ENCODE peak calls at places on chromosome 12, in ten cellular contexts. One of them, this sample, is unnamed.

GRCh38 chr12:118073768-118074167 is 12.8 kb upstream of the WSB2 start:
- DNase-seq in A549: no peak
- DNase-seq in body of pancreas: no peak
- DNase-seq in activated T-cell treated with anti-CD3 and anti-CD28 coated beads for 1 hour: no peak
- DNase-seq in KG1: no peak
- DNase-seq in NCI-H345: no peak
- DNase-seq in naive B cell: no peak
- DNase-seq in AG20443: no peak
- DNase-seq in nephron progenitor cell: no peak
- DNase-seq in T-helper 17 cell: no peak
- DNase-seq in this sample: no peak

GRCh38 chr12:65631621-65632111 is 192.6 kb upstream of the HMGA2 start:
- DNase-seq in A549: peak; percentile 95
- DNase-seq in body of pancreas: no peak
- DNase-seq in activated T-cell treated with anti-CD3 and anti-CD28 coated beads for 1 hour: no peak
- DNase-seq in KG1: no peak
- DNase-seq in NCI-H345: no peak
- DNase-seq in naive B cell: no peak
- DNase-seq in AG20443: peak; percentile 88
- DNase-seq in nephron progenitor cell: no peak
- DNase-seq in T-helper 17 cell: no peak
- DNase-seq in this sample: no peak

GRCh38 chr12:23534196-23534595 is 415.3 kb downstream of the SOX5 start:
- DNase-seq in A549: no peak
- DNase-seq in body of pancreas: no peak
- DNase-seq in activated T-cell treated with anti-CD3 and anti-CD28 coated beads for 1 hour: no peak
- DNase-seq in KG1: no peak
- DNase-seq in NCI-H345: no peak
- DNase-seq in naive B cell: no peak
- DNase-seq in AG20443: no peak
- DNase-seq in nephron progenitor cell: peak; percentile 4
- DNase-seq in T-helper 17 cell: no peak
- DNase-seq in this sample: no peak

GRCh38 chr12:104466694-104467345 is 10.1 kb downstream of the CHST11 start:
- DNase-seq in A549: no peak
- DNase-seq in body of pancreas: no peak
- DNase-seq in activated T-cell treated with anti-CD3 and anti-CD28 coated beads for 1 hour: no peak
- DNase-seq in KG1: no peak
- DNase-seq in NCI-H345: no peak
- DNase-seq in naive B cell: no peak
- DNase-seq in AG20443: no peak
- DNase-seq in nephron progenitor cell: no peak
- DNase-seq in T-helper 17 cell: no peak
- DNase-seq in this sample: no peak

GRCh38 chr12:34404377-34405285 is 382.3 kb downstream of the ALG10 start:
- DNase-seq in A549: no peak
- DNase-seq in body of pancreas: no peak
- DNase-seq in activated T-cell treated with anti-CD3 and anti-CD28 coated beads for 1 hour: no peak
- DNase-seq in KG1: no peak
- DNase-seq in NCI-H345: no peak
- DNase-seq in naive B cell: no peak
- DNase-seq in AG20443: peak; percentile 1
- DNase-seq in nephron progenitor cell: no peak
- DNase-seq in T-helper 17 cell: no peak
- DNase-seq in this sample: peak; percentile 0

GRCh38 chr12:72444125-72444524 is 172.0 kb downstream of the TRHDE start:
- DNase-seq in A549: no peak
- DNase-seq in body of pancreas: no peak
- DNase-seq in activated T-cell treated with anti-CD3 and anti-CD28 coated beads for 1 hour: no peak
- DNase-seq in KG1: no peak
- DNase-seq in NCI-H345: no peak
- DNase-seq in naive B cell: no peak
- DNase-seq in AG20443: no peak
- DNase-seq in nephron progenitor cell: no peak
- DNase-seq in T-helper 17 cell: no peak
- DNase-seq in this sample: no peak

GRCh38 chr12:97038859-97039258 is 131.8 kb downstream of the NEDD1 start:
- DNase-seq in A549: no peak
- DNase-seq in body of pancreas: no peak
- DNase-seq in activated T-cell treated with anti-CD3 and anti-CD28 coated beads for 1 hour: no peak
- DNase-seq in KG1: no peak
- DNase-seq in NCI-H345: no peak
- DNase-seq in naive B cell: no peak
- DNase-seq in AG20443: no peak
- DNase-seq in nephron progenitor cell: no peak
- DNase-seq in T-helper 17 cell: no peak
- DNase-seq in this sample: no peak

GRCh38 chr12:95673576-95673975 is 117.0 kb downstream of the NTN4 start:
- DNase-seq in A549: no peak
- DNase-seq in body of pancreas: no peak
- DNase-seq in activated T-cell treated with anti-CD3 and anti-CD28 coated beads for 1 hour: no peak
- DNase-seq in KG1: no peak
- DNase-seq in NCI-H345: no peak
- DNase-seq in naive B cell: no peak
- DNase-seq in AG20443: no peak
- DNase-seq in nephron progenitor cell: no peak
- DNase-seq in T-helper 17 cell: no peak
- DNase-seq in this sample: no peak

GRCh38 chr12:68932123-68932700 is 759 bp downstream of the CPM start:
- DNase-seq in A549: no peak
- DNase-seq in body of pancreas: peak; percentile 27
- DNase-seq in activated T-cell treated with anti-CD3 and anti-CD28 coated beads for 1 hour: peak; percentile 0
- DNase-seq in KG1: no peak
- DNase-seq in NCI-H345: peak; percentile 35
- DNase-seq in naive B cell: peak; percentile 53
- DNase-seq in AG20443: no peak
- DNase-seq in nephron progenitor cell: no peak
- DNase-seq in T-helper 17 cell: no peak
- DNase-seq in this sample: peak; percentile 48

GRCh38 chr12:14777271-14777670 is 26.0 kb downstream of the WBP11 start:
- DNase-seq in A549: no peak
- DNase-seq in body of pancreas: peak; percentile 64
- DNase-seq in activated T-cell treated with anti-CD3 and anti-CD28 coated beads for 1 hour: no peak
- DNase-seq in KG1: no peak
- DNase-seq in NCI-H345: peak; percentile 7
- DNase-seq in naive B cell: no peak
- DNase-seq in AG20443: no peak
- DNase-seq in nephron progenitor cell: no peak
- DNase-seq in T-helper 17 cell: no peak
- DNase-seq in this sample: no peak

GRCh38 chr12:51496907-51497306 is 72.3 kb downstream of the SLC4A8 start:
- DNase-seq in A549: no peak
- DNase-seq in body of pancreas: no peak
- DNase-seq in activated T-cell treated with anti-CD3 and anti-CD28 coated beads for 1 hour: no peak
- DNase-seq in KG1: no peak
- DNase-seq in NCI-H345: no peak
- DNase-seq in naive B cell: no peak
- DNase-seq in AG20443: no peak
- DNase-seq in nephron progenitor cell: no peak
- DNase-seq in T-helper 17 cell: no peak
- DNase-seq in this sample: no peak

GRCh38 chr12:49482095-49483051 is 56.5 kb upstream of the KCNH3 start:
- DNase-seq in A549: no peak
- DNase-seq in body of pancreas: no peak
- DNase-seq in activated T-cell treated with anti-CD3 and anti-CD28 coated beads for 1 hour: no peak
- DNase-seq in KG1: no peak
- DNase-seq in NCI-H345: no peak
- DNase-seq in naive B cell: no peak
- DNase-seq in AG20443: no peak
- DNase-seq in nephron progenitor cell: no peak
- DNase-seq in T-helper 17 cell: no peak
- DNase-seq in this sample: peak; percentile 7

GRCh38 chr12:109458086-109458485 is 19.0 kb downstream of the KCTD10 start:
- DNase-seq in A549: no peak
- DNase-seq in body of pancreas: no peak
- DNase-seq in activated T-cell treated with anti-CD3 and anti-CD28 coated beads for 1 hour: no peak
- DNase-seq in KG1: no peak
- DNase-seq in NCI-H345: no peak
- DNase-seq in naive B cell: no peak
- DNase-seq in AG20443: peak; percentile 66
- DNase-seq in nephron progenitor cell: no peak
- DNase-seq in T-helper 17 cell: no peak
- DNase-seq in this sample: no peak

GRCh38 chr12:24991209-24992049 is 42.5 kb upstream of the BCAT1 start:
- DNase-seq in A549: peak; percentile 72
- DNase-seq in body of pancreas: no peak
- DNase-seq in activated T-cell treated with anti-CD3 and anti-CD28 coated beads for 1 hour: no peak
- DNase-seq in KG1: no peak
- DNase-seq in NCI-H345: peak; percentile 75
- DNase-seq in naive B cell: peak; percentile 64
- DNase-seq in AG20443: peak; percentile 54
- DNase-seq in nephron progenitor cell: no peak
- DNase-seq in T-helper 17 cell: no peak
- DNase-seq in this sample: peak; percentile 56

GRCh38 chr12:94150483-94151225 is 2.3 kb downstream of the PLXNC1 start:
- DNase-seq in A549: no peak
- DNase-seq in body of pancreas: peak; percentile 31
- DNase-seq in activated T-cell treated with anti-CD3 and anti-CD28 coated beads for 1 hour: peak; percentile 12
- DNase-seq in KG1: no peak
- DNase-seq in NCI-H345: peak; percentile 66
- DNase-seq in naive B cell: peak; percentile 41
- DNase-seq in AG20443: peak; percentile 29
- DNase-seq in nephron progenitor cell: peak; percentile 41
- DNase-seq in T-helper 17 cell: peak; percentile 19
- DNase-seq in this sample: peak; percentile 55

GRCh38 chr12:75908961-75909699 is 122.4 kb downstream of the PHLDA1 start:
- DNase-seq in A549: peak; percentile 71
- DNase-seq in body of pancreas: peak; percentile 88
- DNase-seq in activated T-cell treated with anti-CD3 and anti-CD28 coated beads for 1 hour: no peak
- DNase-seq in KG1: no peak
- DNase-seq in NCI-H345: peak; percentile 78
- DNase-seq in naive B cell: no peak
- DNase-seq in AG20443: peak; percentile 79
- DNase-seq in nephron progenitor cell: no peak
- DNase-seq in T-helper 17 cell: no peak
- DNase-seq in this sample: no peak

This sample was measured in GM20000.